ENCODE peak calls at places on chromosomes 12 and 14, in nine cellular contexts. R, G, E, Q, X, L, T, C and H are unnamed samples.

GRCh38 chr12:58530421-58531067 is 389.8 kb downstream of the LRIG3 start:
- DNase-seq in R (no peak), G (no peak), E (peak; percentile 56), Q (no peak), X (peak; percentile 83), L (no peak), T (no peak), C (no peak), H (peak; percentile 76)

GRCh38 chr14:86683525-86683924 is 1153.6 kb downstream of the FLRT2 start:
- DNase-seq in R (no peak), G (no peak), E (no peak), Q (no peak), X (no peak), L (no peak), T (no peak), C (no peak), H (peak; percentile 59)

GRCh38 chr14:53187921-53188463 is 34.9 kb upstream of the DDHD1 start:
- DNase-seq in R (no peak), G (no peak), E (no peak), Q (no peak), X (no peak), L (no peak), T (no peak), C (no peak), H (no peak)

GRCh38 chr12:77537648-77538047 is 293.0 kb upstream of the NAV3 start:
- DNase-seq in R (no peak), G (no peak), E (no peak), Q (no peak), X (peak; percentile 9), L (no peak), T (no peak), C (no peak), H (peak; percentile 76)

GRCh38 chr14:20501346-20501745 is 4.0 kb upstream of the RNASE10 start:
- DNase-seq in R (no peak), G (no peak), E (peak; percentile 26), Q (no peak), X (peak; percentile 54), L (no peak), T (no peak), C (no peak), H (peak; percentile 53)

GRCh38 chr12:6821271-6821673 is 349 bp upstream of the GPR162 start:
- DNase-seq in R (peak; percentile 89), G (peak; percentile 75), E (peak; percentile 87), Q (no peak), X (peak; percentile 83), L (no peak), T (peak; percentile 64), C (peak; percentile 28), H (peak; percentile 83)

GRCh38 chr14:66237701-66238100 is 248.5 kb upstream of the CCDC196 start:
- DNase-seq in R (no peak), G (no peak), E (no peak), Q (no peak), X (no peak), L (no peak), T (no peak), C (no peak), H (no peak)

GRCh38 chr14:100165376-100165775 is 5.9 kb upstream of the DEGS2 start:
- DNase-seq in R (peak; percentile 73), G (peak; percentile 56), E (no peak), Q (no peak), X (no peak), L (no peak), T (no peak), C (no peak), H (peak; percentile 29)

GRCh38 chr14:88613552-88614010 is 50.7 kb downstream of the ZC3H14 start:
- DNase-seq in R (no peak), G (no peak), E (peak; percentile 29), Q (no peak), X (peak; percentile 50), L (no peak), T (no peak), C (no peak), H (peak; percentile 3)

GRCh38 chr12:114430306-114430705 is 24.4 kb upstream of the TBX5 start:
- DNase-seq in R (no peak), G (no peak), E (peak; percentile 88), Q (no peak), X (peak; percentile 13), L (no peak), T (no peak), C (no peak), H (peak; percentile 12)

GRCh38 chr12:68345763-68346162 is 13.6 kb upstream of the MDM1 start:
- DNase-seq in R (no peak), G (no peak), E (no peak), Q (no peak), X (no peak), L (no peak), T (no peak), C (no peak), H (no peak)

GRCh38 chr14:64717870-64718269 is 13.6 kb downstream of the PLEKHG3 start:
- DNase-seq in R (no peak), G (no peak), E (no peak), Q (no peak), X (no peak), L (no peak), T (no peak), C (no peak), H (no peak)

GRCh38 chr14:99946652-99947489 is 118.4 kb upstream of the EVL start:
- DNase-seq in R (peak; percentile 77), G (peak; percentile 49), E (peak; percentile 14), Q (peak; percentile 42), X (no peak), L (peak; percentile 51), T (peak; percentile 40), C (peak; percentile 54), H (peak; percentile 54)

GRCh38 chr12:6052206-6052939 is 72.1 kb downstream of the VWF start:
- DNase-seq in R (no peak), G (no peak), E (peak; percentile 50), Q (no peak), X (no peak), L (no peak), T (no peak), C (no peak), H (no peak)

GRCh38 chr12:101857043-101857558 is 20.3 kb upstream of the DRAM1 start:
- DNase-seq in R (no peak), G (no peak), E (peak; percentile 59), Q (no peak), X (peak; percentile 89), L (no peak), T (no peak), C (no peak), H (peak; percentile 65)

GRCh38 chr14:31930493-31931225 is 146.4 kb upstream of the ARHGAP5 start:
- DNase-seq in R (no peak), G (no peak), E (no peak), Q (no peak), X (peak; percentile 40), L (no peak), T (no peak), C (no peak), H (peak; percentile 15)

GRCh38 chr14:75879031-75879430 is 102.8 kb downstream of the TGFB3 start:
- DNase-seq in R (no peak), G (no peak), E (peak; percentile 92), Q (no peak), X (peak; percentile 97), L (no peak), T (no peak), C (no peak), H (peak; percentile 96)

GRCh38 chr12:5102261-5102789 is 58.6 kb downstream of the KCNA5 start:
- DNase-seq in R (no peak), G (no peak), E (peak; percentile 6), Q (no peak), X (peak; percentile 29), L (no peak), T (no peak), C (no peak), H (peak; percentile 53)

GRCh38 chr14:21734457-21735074 is 60.9 kb upstream of the OR4E1 start:
- DNase-seq in R (peak; percentile 83), G (peak; percentile 7), E (peak; percentile 22), Q (peak; percentile 23), X (peak; percentile 58), L (peak; percentile 38), T (peak; percentile 16), C (no peak), H (peak; percentile 35)

GRCh38 chr14:29941401-29941800 is 13.8 kb upstream of the PRKD1 start:
- DNase-seq in R (peak; percentile 86), G (peak; percentile 39), E (no peak), Q (no peak), X (no peak), L (no peak), T (no peak), C (no peak), H (no peak)

GRCh38 chr12:2112401-2112800 is 59.6 kb downstream of the CACNA1C start:
- DNase-seq in R (no peak), G (no peak), E (no peak), Q (no peak), X (no peak), L (no peak), T (no peak), C (no peak), H (no peak)

GRCh38 chr12:66920205-66920604 is 241.3 kb upstream of the GRIP1 start:
- DNase-seq in R (no peak), G (no peak), E (no peak), Q (no peak), X (no peak), L (no peak), T (no peak), C (no peak), H (no peak)

GRCh38 chr14:21025374-21026151 is 702 bp upstream of the NDRG2 start:
- DNase-seq in R (peak; percentile 85), G (peak; percentile 66), E (peak; percentile 22), Q (no peak), X (peak; percentile 21), L (peak; percentile 12), T (no peak), C (peak; percentile 37), H (peak; percentile 30)

GRCh38 chr12:80135624-80136023 is 36.3 kb downstream of the OTOGL start:
- DNase-seq in R (no peak), G (no peak), E (no peak), Q (no peak), X (no peak), L (no peak), T (no peak), C (no peak), H (no peak)

GRCh38 chr12:25155031-25155576 is 39.9 kb downstream of the DNAI7 start:
- DNase-seq in R (peak; percentile 58), G (no peak), E (peak; percentile 42), Q (no peak), X (peak; percentile 63), L (no peak), T (no peak), C (no peak), H (peak; percentile 84)

GRCh38 chr12:92278378-92278828 is 132.8 kb upstream of the BTG1 start:
- DNase-seq in R (no peak), G (no peak), E (peak; percentile 40), Q (no peak), X (no peak), L (no peak), T (no peak), C (no peak), H (peak; percentile 60)

GRCh38 chr12:4269279-4269991 is 4.1 kb upstream of the CCND2 start:
- DNase-seq in R (peak; percentile 96), G (peak; percentile 84), E (peak; percentile 49), Q (peak; percentile 88), X (peak; percentile 48), L (peak; percentile 89), T (peak; percentile 63), C (peak; percentile 90), H (peak; percentile 48)

GRCh38 chr14:68361231-68361630 is 431.6 kb downstream of the ZFP36L1 start:
- DNase-seq in R (no peak), G (no peak), E (peak; percentile 82), Q (no peak), X (peak; percentile 70), L (no peak), T (no peak), C (no peak), H (no peak)

GRCh38 chr14:98947911-98948595 is 323.9 kb downstream of the BCL11B start:
- DNase-seq in R (no peak), G (no peak), E (no peak), Q (no peak), X (no peak), L (no peak), T (no peak), C (no peak), H (no peak)

GRCh38 chr12:101908395-101908794 is 31.0 kb downstream of the DRAM1 start:
- DNase-seq in R (no peak), G (peak; percentile 27), E (no peak), Q (no peak), X (no peak), L (no peak), T (no peak), C (no peak), H (no peak)

GRCh38 chr12:122517877-122518276 is 8.9 kb downstream of the RSRC2 start:
- DNase-seq in R (no peak), G (no peak), E (peak; percentile 94), Q (no peak), X (peak; percentile 96), L (no peak), T (no peak), C (no peak), H (peak; percentile 84)